ENCODE peak calls at places on chromosomes 12 and 14, in six cellular contexts. Q is AG04450, N is uterus, E is gastrocnemius medialis, L is pancreas, W is hepatocyte. A is an unnamed sample.

GRCh38 chr12:118193958-118194357 is 58.0 kb downstream of the PEBP1 start:
- DNase-seq in Q (no peak), N (no peak), E (no peak), L (no peak), W (no peak), A (no peak)

GRCh38 chr14:57501039-57501557 is 7.4 kb upstream of the CCDC198 start:
- DNase-seq in Q (no peak), N (no peak), E (no peak), L (no peak), W (no peak), A (no peak)

GRCh38 chr14:61213930-61214329 is 67.2 kb downstream of the TMEM30B start:
- DNase-seq in Q (no peak), N (no peak), E (no peak), L (no peak), W (no peak), A (no peak)

GRCh38 chr12:18355429-18355828 is 94.1 kb downstream of the PIK3C2G start:
- DNase-seq in Q (no peak), N (no peak), E (no peak), L (no peak), W (no peak), A (no peak)

GRCh38 chr12:30706476-30706875 is 10.8 kb upstream of the IPO8 start:
- DNase-seq in Q (no peak), N (no peak), E (no peak), L (no peak), W (no peak), A (no peak)

GRCh38 chr14:34875031-34875922 is at the start of gene BAZ1A:
- DNase-seq in Q (peak), N (peak), E (peak), L (peak), W (peak), A (no peak)

GRCh38 chr12:81146228-81147225 is 68.6 kb downstream of the ACSS3 start:
- DNase-seq in Q (no peak), N (no peak), E (no peak), L (no peak), W (no peak), A (no peak)

GRCh38 chr12:30795660-30796507 is 41.1 kb upstream of the CAPRIN2 start:
- DNase-seq in Q (no peak), N (peak), E (peak), L (peak), W (peak), A (peak)

GRCh38 chr12:54381136-54381535 is 3.4 kb downstream of the ZNF385A start:
- DNase-seq in Q (no peak), N (no peak), E (no peak), L (no peak), W (no peak), A (no peak)

GRCh38 chr14:68781161-68782021 is 11.5 kb downstream of the ZFP36L1 start:
- DNase-seq in Q (no peak), N (peak), E (no peak), L (peak), W (peak), A (peak)

GRCh38 chr14:51733147-51733546 is 81.4 kb downstream of the FRMD6 start:
- DNase-seq in Q (no peak), N (no peak), E (no peak), L (no peak), W (no peak), A (no peak)

GRCh38 chr12:114895822-114896221 is 211.8 kb upstream of the TBX3 start:
- DNase-seq in Q (no peak), N (no peak), E (no peak), L (no peak), W (peak), A (no peak)

DNA sequence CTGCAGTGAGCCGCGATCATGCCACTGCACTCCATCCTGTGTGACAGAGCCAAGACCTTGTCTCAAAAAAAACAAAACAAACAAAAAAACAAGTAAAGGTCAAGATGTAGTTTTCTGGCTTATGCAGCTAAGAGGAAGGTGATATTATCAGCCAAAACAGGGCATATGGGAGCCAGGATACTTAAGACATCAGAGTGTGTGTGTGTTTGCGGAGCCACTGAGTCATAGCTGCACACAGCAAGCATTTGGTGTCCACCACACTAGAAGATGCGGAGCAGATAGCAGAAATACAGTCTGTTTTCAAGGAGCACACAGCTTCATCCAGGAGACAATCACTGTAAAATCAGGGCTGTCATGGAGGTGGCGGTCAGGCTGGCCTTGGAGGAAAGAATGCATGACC is 72.6 kb upstream of the REP15 start:
- DNase-seq in Q (no peak), N (no peak), E (no peak), L (no peak), W (no peak), A (no peak)
- H3K27ac ChIP-seq in Q (no peak), N (no peak), E (no peak), L (no peak), W (no peak), A (no peak)

GRCh38 chr12:6614513-6615177 is 7.5 kb upstream of the CHD4 start:
- DNase-seq in Q (no peak), N (no peak), E (no peak), L (no peak), W (peak), A (no peak)

GRCh38 chr12:6613015-6613775 is 6.0 kb upstream of the CHD4 start:
- DNase-seq in Q (no peak), N (peak), E (peak), L (peak), W (peak), A (peak)

GRCh38 chr12:6613776-6614512 is 6.8 kb upstream of the CHD4 start:
- DNase-seq in Q (peak), N (peak), E (peak), L (peak), W (peak), A (peak)

GRCh38 chr12:6612652-6613014 is 5.5 kb upstream of the CHD4 start:
- DNase-seq in Q (no peak), N (no peak), E (no peak), L (no peak), W (no peak), A (no peak)

DNA sequence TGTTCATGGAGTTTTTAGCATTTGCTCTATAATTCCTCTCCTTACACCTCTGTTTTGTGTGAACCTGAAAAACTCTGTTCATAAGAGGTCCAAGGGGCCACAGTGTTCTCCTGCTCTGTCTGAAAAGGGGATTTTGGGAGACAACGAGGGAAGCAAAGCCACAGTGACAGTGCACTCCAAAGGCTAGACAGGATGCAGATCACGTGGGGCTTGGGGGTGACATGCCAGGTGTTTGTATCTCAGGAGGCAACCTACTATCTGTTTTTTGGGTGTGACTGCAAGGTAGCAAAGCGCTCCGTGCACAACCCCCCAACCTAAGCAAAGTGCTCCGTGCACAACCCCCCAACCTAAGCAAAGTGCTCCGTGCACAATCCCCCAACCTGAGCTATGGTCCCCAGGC is 5.1 kb upstream of the CHD4 start:
- DNase-seq in Q (no peak), N (peak), E (no peak), L (no peak), W (no peak), A (peak)
- H3K27ac ChIP-seq in Q (peak), N (peak), E (no peak), L (peak), W (peak), A (peak)

GRCh38 chr12:53090105-53090504 is 7.4 kb upstream of the IGFBP6 start:
- DNase-seq in Q (no peak), N (no peak), E (no peak), L (no peak), W (no peak), A (no peak)
- H3K27ac ChIP-seq in Q (no peak), N (no peak), E (no peak), L (no peak), W (no peak), A (no peak)

GRCh38 chr14:37545174-37545573 is 49.9 kb downstream of the FOXA1 start:
- DNase-seq in Q (no peak), N (no peak), E (no peak), L (no peak), W (no peak), A (no peak)

GRCh38 chr14:37551119-37551518 is 43.9 kb downstream of the FOXA1 start:
- DNase-seq in Q (no peak), N (no peak), E (no peak), L (no peak), W (no peak), A (no peak)

GRCh38 chr14:37544407-37544806 is 50.6 kb downstream of the FOXA1 start:
- DNase-seq in Q (no peak), N (no peak), E (no peak), L (no peak), W (no peak), A (no peak)

GRCh38 chr14:37550511-37550910 is 44.5 kb downstream of the FOXA1 start:
- DNase-seq in Q (peak), N (no peak), E (no peak), L (no peak), W (no peak), A (no peak)

DNA sequence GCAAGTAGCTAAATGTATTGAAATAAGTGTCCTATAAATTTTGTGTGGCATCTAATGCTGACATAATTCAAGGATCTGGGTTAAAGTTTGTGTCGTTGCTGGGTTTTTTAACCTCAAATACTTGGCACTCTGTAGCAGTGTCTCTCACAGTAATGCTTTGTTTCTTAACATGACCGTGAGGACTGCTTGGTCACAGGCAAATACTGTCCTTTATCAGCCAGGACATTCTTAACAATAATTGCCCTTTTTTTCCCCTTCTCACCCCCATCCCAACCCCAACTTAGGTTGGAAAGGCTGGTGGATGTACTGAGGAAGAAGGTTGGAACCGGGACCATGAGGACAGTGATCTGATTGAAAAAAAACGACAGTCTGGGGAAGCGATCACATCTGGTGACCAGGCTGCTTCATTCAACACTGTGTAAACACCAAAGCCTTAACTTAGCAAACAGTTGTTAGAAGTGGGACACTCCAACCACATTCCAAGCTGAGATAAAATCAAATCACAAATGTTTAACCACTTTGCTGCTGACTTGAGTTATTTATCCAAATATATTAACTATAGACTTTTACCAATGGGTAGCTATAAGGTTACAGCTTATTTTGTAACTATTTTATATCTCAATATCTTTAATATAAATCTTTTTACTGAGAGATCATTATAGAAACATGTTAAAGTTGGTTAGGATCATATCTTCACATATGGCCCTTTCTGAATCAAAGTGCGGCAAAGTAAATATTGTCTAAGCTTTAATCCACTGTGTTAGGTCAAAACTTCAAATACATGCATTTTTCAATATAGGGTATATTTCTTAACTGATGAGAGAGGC is 48.2 kb downstream of the FOXA1 start:
- DNase-seq in Q (no peak), N (no peak), E (no peak), L (no peak), W (peak), A (no peak)
- H3K27ac ChIP-seq in Q (no peak), N (no peak), E (no peak), L (no peak), W (peak), A (no peak)

A was measured in CD8-positive, alpha-beta T cell.